ENCODE peak calls at places on chromosome 10, in five cellular contexts. One of them, this sample, is unnamed.

GRCh38 chr10:326350-326749 is 191.1 kb downstream of the ZMYND11 start:
- DNase-seq in body of pancreas: no peak
- DNase-seq in right atrium auricular region: no peak
- DNase-seq in fibroblast of lung: no peak
- DNase-seq in psoas muscle: no peak
- DNase-seq in this sample: no peak

GRCh38 chr10:100303724-100304319 is 17.3 kb upstream of the BLOC1S2 start:
- DNase-seq in body of pancreas: no peak
- DNase-seq in psoas muscle: no peak
- DNase-seq in fibroblast of lung: peak
- DNase-seq in right atrium auricular region: no peak
- DNase-seq in this sample: no peak

GRCh38 chr10:84076047-84076388 is 63.3 kb upstream of the GHITM start:
- DNase-seq in fibroblast of lung: peak
- DNase-seq in body of pancreas: no peak
- DNase-seq in right atrium auricular region: no peak
- DNase-seq in psoas muscle: no peak
- DNase-seq in this sample: no peak

GRCh38 chr10:110775022-110775379 is 96.7 kb upstream of the PDCD4 start:
- DNase-seq in right atrium auricular region: no peak
- DNase-seq in psoas muscle: no peak
- DNase-seq in fibroblast of lung: no peak
- DNase-seq in body of pancreas: no peak
- DNase-seq in this sample: no peak

GRCh38 chr10:5999440-6000165 is 22.3 kb upstream of the IL15RA start:
- DNase-seq in fibroblast of lung: no peak
- DNase-seq in right atrium auricular region: no peak
- DNase-seq in body of pancreas: peak
- DNase-seq in psoas muscle: no peak
- DNase-seq in this sample: no peak

GRCh38 chr10:42475168-42476098 is 162.9 kb downstream of the ZNF33B start:
- DNase-seq in right atrium auricular region: no peak
- DNase-seq in fibroblast of lung: no peak
- DNase-seq in psoas muscle: no peak
- DNase-seq in body of pancreas: peak
- DNase-seq in this sample: no peak

GRCh38 chr10:33237736-33238624 is 96.5 kb downstream of the NRP1 start:
- DNase-seq in right atrium auricular region: no peak
- DNase-seq in fibroblast of lung: peak
- DNase-seq in body of pancreas: no peak
- DNase-seq in psoas muscle: no peak
- DNase-seq in this sample: no peak

GRCh38 chr10:43437141-43437860 is 390 bp downstream of the ZNF487 start:
- DNase-seq in psoas muscle: no peak
- DNase-seq in right atrium auricular region: no peak
- DNase-seq in body of pancreas: no peak
- DNase-seq in fibroblast of lung: no peak
- DNase-seq in this sample: no peak

GRCh38 chr10:104589871-104590270 is 51.2 kb upstream of the SORCS3 start:
- DNase-seq in fibroblast of lung: peak
- DNase-seq in body of pancreas: no peak
- DNase-seq in right atrium auricular region: no peak
- DNase-seq in psoas muscle: no peak
- DNase-seq in this sample: no peak

GRCh38 chr10:1368772-1369171 is 312.6 kb downstream of the WDR37 start:
- DNase-seq in body of pancreas: peak
- DNase-seq in fibroblast of lung: no peak
- DNase-seq in right atrium auricular region: peak
- DNase-seq in psoas muscle: no peak
- DNase-seq in this sample: peak

GRCh38 chr10:11551915-11552602 is 59.4 kb downstream of the USP6NL start:
- DNase-seq in right atrium auricular region: no peak
- DNase-seq in psoas muscle: no peak
- DNase-seq in fibroblast of lung: peak
- DNase-seq in body of pancreas: no peak
- DNase-seq in this sample: no peak

GRCh38 chr10:60430017-60430416 is 40.3 kb upstream of the ANK3 start:
- DNase-seq in right atrium auricular region: no peak
- DNase-seq in fibroblast of lung: peak
- DNase-seq in body of pancreas: no peak
- DNase-seq in psoas muscle: no peak
- DNase-seq in this sample: no peak

GRCh38 chr10:22252801-22253577 is 35.2 kb upstream of the EBLN1 start:
- DNase-seq in body of pancreas: peak
- DNase-seq in psoas muscle: peak
- DNase-seq in right atrium auricular region: no peak
- DNase-seq in fibroblast of lung: peak
- DNase-seq in this sample: peak

GRCh38 chr10:110324201-110324804 is 19.6 kb upstream of the SMNDC1 start:
- DNase-seq in body of pancreas: no peak
- DNase-seq in fibroblast of lung: peak
- DNase-seq in psoas muscle: no peak
- DNase-seq in right atrium auricular region: no peak
- DNase-seq in this sample: no peak

GRCh38 chr10:121509776-121510175 is 88.5 kb downstream of the FGFR2 start:
- DNase-seq in right atrium auricular region: no peak
- DNase-seq in psoas muscle: no peak
- DNase-seq in body of pancreas: no peak
- DNase-seq in fibroblast of lung: no peak
- DNase-seq in this sample: no peak

DNA sequence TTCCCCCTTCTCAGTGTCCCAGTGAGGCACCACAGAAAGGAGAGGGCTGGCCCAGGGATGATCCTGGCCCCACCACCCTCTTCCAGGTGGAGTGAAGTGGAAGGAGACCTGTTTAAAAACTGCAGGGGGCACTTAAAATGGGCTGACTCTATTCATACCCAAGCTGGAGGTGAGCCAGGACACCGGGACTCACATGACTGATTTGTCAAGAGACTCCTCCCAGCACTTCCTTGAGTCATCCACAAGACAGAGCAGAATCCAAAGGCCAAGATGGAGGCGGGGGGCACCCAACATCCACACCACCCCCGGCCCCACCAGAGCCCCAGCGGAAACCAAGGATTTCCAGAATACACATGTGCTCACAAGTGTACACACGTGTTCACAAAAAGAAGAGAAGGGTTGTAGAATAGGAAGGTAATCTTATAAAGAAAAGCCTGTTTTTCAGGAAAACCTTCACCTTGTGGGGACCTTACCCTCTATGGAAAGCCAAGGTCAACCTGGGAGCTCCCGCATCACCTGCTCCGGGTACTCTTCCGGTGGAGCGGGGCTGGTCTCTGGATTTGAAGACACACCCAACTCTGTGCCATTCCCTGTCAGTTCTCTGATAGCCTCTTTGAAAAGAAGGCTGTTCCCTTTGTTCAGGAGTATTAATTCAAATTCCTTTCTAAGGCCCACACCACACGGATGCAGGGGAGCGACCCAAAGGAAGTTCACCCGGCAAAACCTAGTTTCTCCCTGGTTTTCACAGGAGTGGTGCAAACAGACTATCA is 10.9 kb downstream of the CTBP2 start:
- DNase-seq in right atrium auricular region: peak
- DNase-seq in fibroblast of lung: peak
- DNase-seq in psoas muscle: peak
- DNase-seq in body of pancreas: peak
- DNase-seq in this sample: no peak
- H3K4me3 ChIP-seq in right atrium auricular region: no peak
- H3K4me3 ChIP-seq in fibroblast of lung: no peak
- H3K4me3 ChIP-seq in psoas muscle: no peak
- H3K4me3 ChIP-seq in body of pancreas: no peak
- H3K4me3 ChIP-seq in this sample: no peak

GRCh38 chr10:27784272-27784671 is 38.7 kb upstream of the MKX start:
- DNase-seq in fibroblast of lung: no peak
- DNase-seq in psoas muscle: no peak
- DNase-seq in body of pancreas: no peak
- DNase-seq in right atrium auricular region: no peak
- DNase-seq in this sample: no peak

GRCh38 chr10:27779462-27779861 is 33.8 kb upstream of the MKX start:
- DNase-seq in psoas muscle: no peak
- DNase-seq in body of pancreas: no peak
- DNase-seq in right atrium auricular region: no peak
- DNase-seq in fibroblast of lung: no peak
- DNase-seq in this sample: no peak

GRCh38 chr10:27783660-27784059 is 38.0 kb upstream of the MKX start:
- DNase-seq in fibroblast of lung: peak
- DNase-seq in psoas muscle: no peak
- DNase-seq in right atrium auricular region: no peak
- DNase-seq in body of pancreas: no peak
- DNase-seq in this sample: no peak
- TF ChIP-seq CTCF in fibroblast of lung: peak
- TF ChIP-seq CTCF in psoas muscle: peak
- TF ChIP-seq CTCF in right atrium auricular region: no peak
- TF ChIP-seq CTCF in body of pancreas: no peak
- TF ChIP-seq CTCF in this sample: peak

GRCh38 chr10:69491611-69492010 is 40.3 kb downstream of the TSPAN15 start:
- DNase-seq in right atrium auricular region: no peak
- DNase-seq in fibroblast of lung: no peak
- DNase-seq in psoas muscle: no peak
- DNase-seq in body of pancreas: no peak
- DNase-seq in this sample: no peak

GRCh38 chr10:69492091-69492745 is 41.0 kb downstream of the TSPAN15 start:
- DNase-seq in fibroblast of lung: no peak
- DNase-seq in psoas muscle: no peak
- DNase-seq in right atrium auricular region: no peak
- DNase-seq in body of pancreas: no peak
- DNase-seq in this sample: no peak

GRCh38 chr10:69492746-69493462 is 41.6 kb downstream of the TSPAN15 start:
- DNase-seq in body of pancreas: no peak
- DNase-seq in psoas muscle: no peak
- DNase-seq in right atrium auricular region: no peak
- DNase-seq in fibroblast of lung: no peak
- DNase-seq in this sample: no peak

GRCh38 chr10:69489506-69490090 is 38.3 kb downstream of the TSPAN15 start:
- DNase-seq in body of pancreas: no peak
- DNase-seq in right atrium auricular region: no peak
- DNase-seq in psoas muscle: no peak
- DNase-seq in fibroblast of lung: no peak
- DNase-seq in this sample: no peak

DNA sequence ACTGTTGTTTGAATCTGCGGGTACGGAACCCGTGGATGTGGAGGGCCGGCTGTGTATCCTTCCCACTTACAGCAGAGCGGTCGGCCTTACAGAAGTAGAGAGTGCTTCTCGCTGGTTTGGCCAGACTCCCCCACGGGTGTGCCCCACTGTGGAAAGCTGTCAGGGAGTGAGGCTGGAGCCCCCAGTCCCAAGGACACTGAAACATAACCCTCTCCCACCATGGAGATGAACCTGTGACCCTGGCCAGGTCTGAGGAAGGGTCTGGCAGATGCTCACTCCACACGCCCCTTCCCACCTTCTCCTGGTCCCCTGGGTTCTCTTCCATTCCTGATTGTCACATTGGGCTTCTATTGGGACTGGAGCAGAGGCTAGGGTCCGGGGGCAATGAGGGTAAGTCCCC is 39.6 kb downstream of the TSPAN15 start:
- DNase-seq in fibroblast of lung: no peak
- DNase-seq in right atrium auricular region: no peak
- DNase-seq in body of pancreas: no peak
- DNase-seq in psoas muscle: no peak
- DNase-seq in this sample: no peak
- H3K27ac ChIP-seq in fibroblast of lung: no peak
- H3K27ac ChIP-seq in right atrium auricular region: no peak
- H3K27ac ChIP-seq in body of pancreas: no peak
- H3K27ac ChIP-seq in psoas muscle: no peak
- H3K27ac ChIP-seq in this sample: no peak

GRCh38 chr10:132667613-132668394 is 118.1 kb downstream of the NKX6-2 start:
- DNase-seq in psoas muscle: peak
- DNase-seq in right atrium auricular region: no peak
- DNase-seq in fibroblast of lung: peak
- DNase-seq in body of pancreas: no peak
- DNase-seq in this sample: no peak
- H3K4me3 ChIP-seq in psoas muscle: no peak
- H3K4me3 ChIP-seq in right atrium auricular region: no peak
- H3K4me3 ChIP-seq in fibroblast of lung: no peak
- H3K4me3 ChIP-seq in body of pancreas: no peak
- H3K4me3 ChIP-seq in this sample: no peak

DNA sequence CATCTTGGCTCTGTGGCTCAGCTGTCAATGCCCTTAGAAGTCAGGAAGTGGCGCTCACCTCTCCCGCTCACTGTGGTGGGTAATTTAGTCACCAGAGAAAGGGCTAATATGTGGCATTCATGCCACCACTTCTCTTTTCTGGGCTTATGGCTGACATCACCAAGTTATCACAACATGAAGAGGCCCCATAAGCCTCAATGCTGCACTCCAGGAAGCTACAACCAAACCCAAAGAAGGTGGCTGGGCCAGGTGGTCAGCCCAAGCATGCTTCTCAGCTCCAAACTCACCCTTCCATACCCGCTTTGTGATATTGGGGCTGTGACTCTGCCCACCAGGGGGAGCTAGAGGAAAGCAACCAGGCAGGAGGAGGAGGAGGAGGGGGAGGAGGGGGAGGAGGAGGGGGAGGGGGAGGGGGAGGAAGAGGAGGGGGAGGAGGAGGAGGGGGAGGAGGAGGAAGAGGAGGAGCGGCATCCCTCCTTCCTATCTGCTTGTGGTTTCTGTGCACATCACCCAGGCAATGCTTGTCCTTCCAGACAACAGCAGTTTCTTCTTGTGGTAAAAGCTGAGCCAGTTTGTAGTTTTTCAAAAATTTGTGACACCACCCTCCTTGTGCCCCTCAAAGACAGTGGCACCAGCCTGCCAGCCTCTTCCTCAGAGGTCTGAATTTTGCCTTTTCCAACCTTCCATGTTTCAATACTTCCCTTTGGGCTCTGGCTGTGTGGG is 42.1 kb downstream of the CYP26A1 start:
- DNase-seq in psoas muscle: peak
- DNase-seq in right atrium auricular region: peak
- DNase-seq in fibroblast of lung: peak
- DNase-seq in body of pancreas: peak
- DNase-seq in this sample: no peak
- TF ChIP-seq CTCF in psoas muscle: peak
- TF ChIP-seq CTCF in right atrium auricular region: no peak
- TF ChIP-seq CTCF in fibroblast of lung: peak
- TF ChIP-seq CTCF in body of pancreas: peak
- TF ChIP-seq CTCF in this sample: peak

GRCh38 chr10:28263136-28263857 is 39.6 kb downstream of the MPP7 start:
- DNase-seq in right atrium auricular region: no peak
- DNase-seq in psoas muscle: no peak
- DNase-seq in fibroblast of lung: no peak
- DNase-seq in body of pancreas: peak
- DNase-seq in this sample: no peak
- H3K27ac ChIP-seq in right atrium auricular region: no peak
- H3K27ac ChIP-seq in psoas muscle: no peak
- H3K27ac ChIP-seq in fibroblast of lung: no peak
- H3K27ac ChIP-seq in body of pancreas: peak
- H3K27ac ChIP-seq in this sample: peak

This sample was measured in coronary artery.